ENCODE peak calls at places on chromosomes 12 and 14, in five cellular contexts. E is NT2/D1, R is H1, D is GM12878, J is HepG2. I is an unnamed sample.

GRCh38 chr14:38387821-38388220 is 131.9 kb upstream of the CLEC14A start:
- DNase-seq in E (no peak), J (no peak), D (no peak), R (no peak), I (no peak)

GRCh38 chr12:62933220-62933870 is 1.6 kb downstream of the PPM1H start:
- DNase-seq in D (no peak), E (no peak), R (peak), J (peak), I (peak)

GRCh38 chr12:101619868-101620761 is 25.3 kb downstream of the MYBPC1 start:
- DNase-seq in D (no peak), J (no peak), E (no peak), R (no peak), I (no peak)

GRCh38 chr12:29599397-29599796 is 101.9 kb upstream of the OVCH1 start:
- DNase-seq in J (no peak), D (no peak), E (no peak), R (no peak), I (no peak)

GRCh38 chr14:99073401-99073800 is 198.6 kb downstream of the BCL11B start:
- DNase-seq in R (peak), D (no peak), E (no peak), J (no peak), I (no peak)

GRCh38 chr14:99821519-99822165 is 28.4 kb downstream of the EML1 start:
- DNase-seq in R (no peak), J (no peak), D (no peak), E (no peak), I (peak)

GRCh38 chr12:66144796-66145754 is 14.5 kb upstream of the LLPH start:
- DNase-seq in E (peak), R (no peak), J (peak), D (no peak), I (peak)

GRCh38 chr12:91272456-91273063 is 89.9 kb upstream of the DCN start:
- DNase-seq in J (no peak), D (no peak), E (peak), R (peak), I (no peak)

GRCh38 chr12:117098361-117099217 is 627 bp downstream of the TESC start:
- DNase-seq in E (no peak), J (no peak), R (peak), D (no peak), I (peak)

GRCh38 chr14:60164717-60165546 is at the start of gene DHRS7:
- DNase-seq in R (peak), E (peak), D (peak), J (peak), I (peak)

GRCh38 chr12:10590976-10591375 is 22.4 kb downstream of the MAGOHB start:
- DNase-seq in E (no peak), J (no peak), D (no peak), R (no peak), I (no peak)

GRCh38 chr12:5549011-5549410 is 117.1 kb downstream of the NTF3 start:
- DNase-seq in J (no peak), E (no peak), D (no peak), R (no peak), I (no peak)

GRCh38 chr12:5546616-5547015 is 114.7 kb downstream of the NTF3 start:
- DNase-seq in E (no peak), D (no peak), R (no peak), J (no peak), I (no peak)

GRCh38 chr12:5548152-5548933 is 116.4 kb downstream of the NTF3 start:
- DNase-seq in J (no peak), E (no peak), D (no peak), R (no peak), I (no peak)
- TF ChIP-seq SUZ12 in J (no peak), E (no peak), D (no peak), R (no peak), I (no peak)

DNA sequence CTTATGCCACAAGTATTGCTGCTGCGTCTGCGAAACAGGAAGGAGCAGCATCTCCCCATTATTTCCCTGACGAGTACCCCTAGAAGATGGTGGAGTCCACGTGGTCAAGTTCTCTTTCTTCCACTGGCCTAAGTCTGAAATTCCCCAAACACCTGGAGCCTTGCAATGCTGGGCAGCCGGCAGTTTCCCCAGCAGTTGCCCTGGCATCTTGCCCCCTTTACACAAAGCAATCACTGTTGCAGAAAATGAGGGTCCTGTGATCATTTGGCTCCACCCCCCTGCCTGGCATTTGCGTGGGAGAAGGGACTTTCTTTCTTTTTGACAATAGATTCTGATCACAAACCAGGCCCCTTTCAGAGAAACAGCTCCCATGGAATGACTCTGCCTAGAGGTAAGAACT is 57.0 kb downstream of the FOS start:
- DNase-seq in D (peak), E (no peak), R (no peak), J (no peak), I (no peak)
- TF ChIP-seq SUZ12 in D (no peak), E (no peak), R (no peak), J (no peak), I (no peak)

GRCh38 chr12:113254298-113254697 is 33.0 kb downstream of the TPCN1 start:
- DNase-seq in D (no peak), J (no peak), R (no peak), E (no peak), I (no peak)

GRCh38 chr12:113251404-113252070 is 30.3 kb downstream of the TPCN1 start:
- DNase-seq in D (no peak), R (no peak), J (no peak), E (no peak), I (no peak)

GRCh38 chr12:113253532-113254285 is 32.4 kb downstream of the TPCN1 start:
- DNase-seq in E (no peak), D (no peak), J (no peak), R (no peak), I (no peak)

GRCh38 chr12:113250045-113250444 is 28.8 kb downstream of the TPCN1 start:
- DNase-seq in D (no peak), E (no peak), R (no peak), J (no peak), I (no peak)

GRCh38 chr12:113252494-113252893 is 31.2 kb downstream of the TPCN1 start:
- DNase-seq in E (no peak), J (no peak), D (no peak), R (no peak), I (no peak)
- TF ChIP-seq SUZ12 in E (no peak), J (no peak), D (no peak), R (no peak), I (no peak)

DNA sequence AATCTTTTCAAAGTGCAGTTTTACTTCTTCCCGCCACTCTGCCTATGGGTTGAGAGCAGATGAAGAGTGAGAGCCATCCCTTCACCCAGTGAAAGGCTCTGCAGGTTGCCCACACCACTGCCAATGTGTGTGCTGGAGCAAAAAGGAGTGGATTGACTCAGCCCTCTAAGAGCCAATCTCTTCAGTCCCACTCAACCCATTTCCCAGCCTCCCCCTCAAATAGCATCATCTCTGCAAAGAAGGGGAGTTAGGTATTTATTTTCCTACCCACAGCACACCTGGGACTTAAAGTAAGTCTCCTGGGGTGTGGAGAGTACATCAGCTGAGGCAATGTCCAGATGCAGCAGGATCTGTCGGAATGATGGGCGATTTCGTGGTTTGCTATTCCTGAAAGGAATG is 15.3 kb downstream of the MAP3K12 start:
- DNase-seq in E (no peak), J (no peak), R (no peak), D (no peak), I (no peak)
- TF ChIP-seq SUZ12 in E (no peak), J (no peak), R (no peak), D (no peak), I (no peak)

GRCh38 chr12:16034136-16034817 is 123.1 kb downstream of the DERA start:
- DNase-seq in J (no peak), R (no peak), D (no peak), E (no peak), I (no peak)

GRCh38 chr12:16036073-16036472 is 124.9 kb downstream of the DERA start:
- DNase-seq in D (no peak), E (peak), R (no peak), J (no peak), I (no peak)

GRCh38 chr12:16043480-16043879 is 132.3 kb downstream of the DERA start:
- DNase-seq in J (no peak), D (no peak), R (no peak), E (no peak), I (no peak)

GRCh38 chr12:16037533-16037932 is 126.4 kb downstream of the DERA start:
- DNase-seq in R (no peak), E (no peak), J (peak), D (no peak), I (no peak)
- TF ChIP-seq SUZ12 in R (no peak), E (no peak), J (no peak), D (no peak), I (no peak)

GRCh38 chr12:49946086-49946485 is 4.5 kb upstream of the AQP2 start:
- DNase-seq in R (no peak), D (no peak), J (no peak), E (no peak), I (no peak)

GRCh38 chr12:49944046-49944445 is 6.5 kb upstream of the AQP2 start:
- DNase-seq in E (no peak), D (no peak), J (no peak), R (no peak), I (no peak)

GRCh38 chr12:49946497-49946896 is 4.0 kb upstream of the AQP2 start:
- DNase-seq in R (no peak), D (no peak), E (no peak), J (no peak), I (no peak)

GRCh38 chr12:49944718-49945117 is 5.8 kb upstream of the AQP2 start:
- DNase-seq in R (no peak), D (no peak), J (no peak), E (no peak), I (no peak)

GRCh38 chr12:49945394-49946080 is 5.0 kb upstream of the AQP2 start:
- DNase-seq in D (peak), E (peak), R (peak), J (peak), I (peak)
- TF ChIP-seq SUZ12 in D (no peak), E (no peak), R (no peak), J (no peak), I (no peak)

DNA sequence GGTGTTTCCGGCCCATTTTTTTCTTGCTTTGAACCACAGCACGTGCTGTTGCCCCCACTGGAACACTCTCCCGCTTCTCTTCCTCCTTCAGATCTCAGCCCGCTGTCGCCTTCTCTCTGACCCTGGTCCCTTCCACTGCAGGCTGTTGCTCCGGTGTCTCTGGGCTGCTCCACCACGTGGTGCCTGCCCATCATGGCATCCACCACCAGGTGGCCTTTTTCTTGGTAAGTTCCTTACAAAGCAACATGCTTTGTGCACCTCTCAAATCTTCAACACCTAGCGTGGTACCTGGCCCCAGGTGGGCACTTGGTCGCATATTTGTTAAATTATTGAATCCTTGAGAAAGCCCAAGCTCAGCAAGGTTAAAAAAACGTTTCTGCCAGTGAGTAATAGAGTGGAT is 19.1 kb downstream of the TUNAR start:
- DNase-seq in D (no peak), E (no peak), R (peak), J (peak), I (peak)
- TF ChIP-seq SUZ12 in D (no peak), E (no peak), R (no peak), J (no peak), I (no peak)

GRCh38 chr12:56839489-56840442 is 76.6 kb downstream of the HSD17B6 start:
- DNase-seq in D (peak), R (peak), E (peak), J (peak), I (peak)
- TF ChIP-seq SUZ12 in D (no peak), R (no peak), E (no peak), J (no peak), I (no peak)